ENCODE peak calls at places on chromosomes 1 and 21, in eight cellular contexts. C is left ventricle myocardium inferior, N is RWPE1, J is body of pancreas, R is heart right ventricle, Y is suprapubic skin, U is lower lobe of right lung, F is Panc1. D is an unnamed sample.

GRCh38 chr21:39867198-39867650 is at the start of gene PCP4:
- DNase-seq in C (no peak), N (peak), J (peak), R (no peak), Y (no peak), U (peak), F (no peak), D (no peak)

GRCh38 chr1:168218647-168219046 is 7.2 kb upstream of the SFT2D2 start:
- DNase-seq in C (no peak), N (no peak), J (no peak), R (no peak), Y (no peak), U (no peak), F (no peak), D (no peak)

GRCh38 chr1:47527653-47528272 is 89.9 kb downstream of the FOXD2 start:
- DNase-seq in C (no peak), N (peak), J (peak), R (no peak), Y (no peak), U (no peak), F (no peak), D (no peak)

GRCh38 chr1:172394167-172394751 is 26.2 kb upstream of the C1orf105 start:
- DNase-seq in C (no peak), N (no peak), J (no peak), R (no peak), Y (no peak), U (no peak), F (no peak), D (no peak)

GRCh38 chr1:41377397-41377796 is 16.2 kb downstream of the FOXO6 start:
- DNase-seq in C (no peak), N (no peak), J (no peak), R (no peak), Y (no peak), U (no peak), F (no peak), D (no peak)

GRCh38 chr1:197178998-197179397 is 32.5 kb upstream of the ASPM start:
- DNase-seq in C (no peak), N (no peak), J (no peak), R (no peak), Y (no peak), U (no peak), F (no peak), D (no peak)

GRCh38 chr1:154157520-154158306 is 2.8 kb upstream of the NUP210L start:
- DNase-seq in C (no peak), N (no peak), J (no peak), R (no peak), Y (no peak), U (no peak), F (no peak), D (no peak)

GRCh38 chr21:14722841-14723483 is 176.8 kb upstream of the SAMSN1 start:
- DNase-seq in C (no peak), N (no peak), J (no peak), R (no peak), Y (no peak), U (no peak), F (no peak), D (no peak)

GRCh38 chr21:32474179-32475059 is 61.9 kb downstream of the EVA1C start:
- DNase-seq in C (no peak), N (no peak), J (no peak), R (no peak), Y (peak), U (no peak), F (no peak), D (no peak)

GRCh38 chr1:232655041-232655745 is 25.3 kb upstream of the SIPA1L2 start:
- DNase-seq in C (no peak), N (no peak), J (no peak), R (no peak), Y (no peak), U (no peak), F (no peak), D (no peak)

GRCh38 chr1:117067528-117068370 is 7.6 kb downstream of the TTF2 start:
- DNase-seq in C (peak), N (peak), J (peak), R (no peak), Y (no peak), U (no peak), F (no peak), D (no peak)

GRCh38 chr1:30727013-30727684 is 3.8 kb upstream of the MATN1 start:
- DNase-seq in C (no peak), N (no peak), J (no peak), R (no peak), Y (no peak), U (no peak), F (no peak), D (no peak)

GRCh38 chr1:101567582-101568189 is 330.9 kb downstream of the S1PR1 start:
- DNase-seq in C (peak), N (peak), J (peak), R (peak), Y (no peak), U (peak), F (peak), D (no peak)

GRCh38 chr1:211118407-211119102 is 15.4 kb downstream of the KCNH1 start:
- DNase-seq in C (no peak), N (no peak), J (no peak), R (no peak), Y (no peak), U (no peak), F (no peak), D (no peak)

GRCh38 chr21:25560151-25560783 is 47.0 kb downstream of the MRPL39 start:
- DNase-seq in C (no peak), N (no peak), J (no peak), R (no peak), Y (no peak), U (peak), F (no peak), D (no peak)

GRCh38 chr1:202015677-202015952 is 5.2 kb downstream of the ELF3 start:
- DNase-seq in C (no peak), N (no peak), J (no peak), R (no peak), Y (no peak), U (no peak), F (no peak), D (no peak)

GRCh38 chr1:41901551-41901950 is 17.2 kb downstream of the HIVEP3 start:
- DNase-seq in C (no peak), N (no peak), J (no peak), R (no peak), Y (no peak), U (no peak), F (no peak), D (no peak)

GRCh38 chr1:11774753-11775152 is 12.8 kb downstream of the C1orf167 start:
- DNase-seq in C (no peak), N (no peak), J (no peak), R (no peak), Y (no peak), U (no peak), F (no peak), D (no peak)

GRCh38 chr1:170426596-170426995 is 105.4 kb upstream of the GORAB start:
- DNase-seq in C (no peak), N (no peak), J (no peak), R (no peak), Y (no peak), U (no peak), F (no peak), D (no peak)

GRCh38 chr1:24149854-24150227 is 6.9 kb upstream of the IL22RA1 start:
- DNase-seq in C (no peak), N (peak), J (no peak), R (no peak), Y (no peak), U (no peak), F (peak), D (no peak)

GRCh38 chr1:30427545-30427944 is 295.8 kb downstream of the MATN1 start:
- DNase-seq in C (no peak), N (no peak), J (no peak), R (no peak), Y (no peak), U (no peak), F (no peak), D (peak)

GRCh38 chr1:67137307-67137753 is 2.6 kb upstream of the C1orf141 start:
- DNase-seq in C (no peak), N (no peak), J (no peak), R (no peak), Y (no peak), U (no peak), F (no peak), D (no peak)

GRCh38 chr1:42793824-42794223 is 9.0 kb downstream of the TMEM269 start:
- DNase-seq in C (no peak), N (no peak), J (no peak), R (no peak), Y (no peak), U (no peak), F (no peak), D (no peak)

GRCh38 chr1:15018767-15019166 is 134.8 kb upstream of the TMEM51 start:
- DNase-seq in C (no peak), N (no peak), J (no peak), R (no peak), Y (no peak), U (no peak), F (no peak), D (no peak)

GRCh38 chr1:54706419-54706818 is 9.2 kb upstream of the TTC4 start:
- DNase-seq in C (no peak), N (no peak), J (no peak), R (no peak), Y (no peak), U (no peak), F (no peak), D (no peak)

GRCh38 chr21:45972716-45973474 is 8.7 kb upstream of the COL6A1 start:
- DNase-seq in C (peak), N (no peak), J (peak), R (peak), Y (peak), U (peak), F (no peak), D (peak)

GRCh38 chr1:229003233-229004031 is 267.5 kb upstream of the RAB4A start:
- DNase-seq in C (no peak), N (no peak), J (no peak), R (no peak), Y (no peak), U (no peak), F (no peak), D (no peak)

GRCh38 chr1:48616710-48617109 is 144.7 kb upstream of the SPATA6 start:
- DNase-seq in C (no peak), N (no peak), J (no peak), R (no peak), Y (no peak), U (no peak), F (no peak), D (no peak)

GRCh38 chr1:55015123-55015522 is 16.4 kb downstream of the BSND start:
- DNase-seq in C (no peak), N (no peak), J (no peak), R (no peak), Y (no peak), U (no peak), F (no peak), D (no peak)

DNA sequence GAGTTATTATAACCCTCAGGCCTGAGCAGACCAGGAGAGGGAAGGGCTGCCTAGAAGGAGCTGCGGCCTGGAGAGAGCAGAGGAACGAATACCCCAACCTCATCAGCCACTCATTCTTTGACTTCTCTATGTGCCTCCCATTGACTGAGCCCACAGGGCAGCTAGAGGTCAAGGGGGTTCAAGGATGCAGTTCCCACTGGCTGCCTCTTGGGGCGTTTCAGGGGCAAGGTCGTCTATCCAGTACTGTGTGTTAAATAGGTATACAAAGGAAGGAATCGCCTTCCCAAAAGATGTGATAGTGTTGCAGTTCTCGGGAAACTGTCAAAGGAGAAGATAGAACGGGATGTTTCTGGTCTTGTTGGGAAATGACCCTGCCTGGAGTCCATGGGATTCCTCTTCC is 250.6 kb downstream of the PRDM2 start:
- DNase-seq in C (no peak), N (no peak), J (no peak), R (no peak), Y (no peak), U (no peak), F (no peak), D (no peak)
- TF ChIP-seq CTCF in C (peak), N (no peak), J (no peak), R (peak), Y (no peak), U (peak), F (peak), D (no peak)

DNA sequence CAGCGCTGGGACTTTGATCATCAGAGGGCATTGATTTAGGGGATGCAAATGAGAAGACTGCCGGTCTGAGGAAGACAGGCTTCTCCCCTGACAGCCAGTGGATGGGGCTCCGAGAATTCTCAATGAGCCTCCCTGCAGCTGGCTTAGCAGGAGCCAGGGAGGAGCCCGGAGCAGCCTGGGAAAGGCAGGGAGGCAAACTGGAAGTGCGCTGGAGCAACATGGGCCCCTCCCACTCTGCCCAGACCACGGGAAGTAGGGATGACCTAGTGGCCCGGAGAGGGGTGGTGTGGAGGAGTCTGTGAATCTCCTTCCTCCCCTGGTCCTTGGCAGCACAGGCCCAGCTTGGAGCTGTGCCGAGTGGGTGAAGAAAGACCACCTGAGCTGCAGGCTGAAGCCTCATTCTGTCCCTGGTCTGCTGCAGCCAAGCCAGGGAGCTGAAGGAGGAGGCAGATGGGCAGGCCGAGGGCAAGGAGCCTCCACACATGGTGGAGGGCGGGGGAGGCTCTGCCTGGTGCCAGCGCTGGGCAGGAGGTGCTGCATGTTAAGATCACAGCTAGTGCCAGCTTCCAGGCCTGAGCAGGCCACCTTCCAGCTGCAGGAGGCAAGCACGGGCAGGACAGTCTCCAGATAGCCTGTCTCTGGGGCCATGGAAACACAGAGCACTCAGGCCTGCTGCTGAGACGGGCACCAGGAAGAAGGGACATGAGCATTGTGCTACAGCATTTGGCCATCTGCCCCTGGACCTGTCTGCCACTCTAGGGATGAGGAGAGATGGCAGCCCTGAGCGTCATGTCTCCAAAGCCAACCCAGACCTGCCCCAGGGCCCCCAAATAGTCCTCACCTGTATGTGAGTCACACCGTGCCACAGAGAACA is 12.2 kb upstream of the CLSTN1 start:
- DNase-seq in C (peak), N (peak), J (no peak), R (no peak), Y (no peak), U (no peak), F (no peak), D (no peak)
- H3K27ac ChIP-seq in C (no peak), N (peak), J (no peak), R (peak), Y (peak), U (no peak), F (no peak), D (no peak)

GRCh38 chr1:2430592-2430973 is 18.2 kb upstream of the PEX10 start:
- DNase-seq in C (no peak), N (no peak), J (no peak), R (no peak), Y (no peak), U (no peak), F (no peak), D (no peak)

GRCh38 chr1:2432519-2432918 is 20.2 kb upstream of the PEX10 start:
- DNase-seq in C (no peak), N (no peak), J (no peak), R (no peak), Y (no peak), U (no peak), F (no peak), D (no peak)

GRCh38 chr1:2429780-2430591 is 17.6 kb upstream of the PEX10 start:
- DNase-seq in C (no peak), N (no peak), J (no peak), R (no peak), Y (no peak), U (no peak), F (no peak), D (no peak)

GRCh38 chr1:2431503-2431902 is 19.1 kb upstream of the PEX10 start:
- DNase-seq in C (no peak), N (no peak), J (no peak), R (no peak), Y (no peak), U (no peak), F (no peak), D (no peak)

GRCh38 chr1:2431095-2431494 is 18.7 kb upstream of the PEX10 start:
- DNase-seq in C (no peak), N (peak), J (no peak), R (no peak), Y (no peak), U (no peak), F (no peak), D (no peak)
- TF ChIP-seq CTCF in C (no peak), N (no peak), J (no peak), R (no peak), Y (no peak), U (no peak), F (no peak), D (no peak)

DNA sequence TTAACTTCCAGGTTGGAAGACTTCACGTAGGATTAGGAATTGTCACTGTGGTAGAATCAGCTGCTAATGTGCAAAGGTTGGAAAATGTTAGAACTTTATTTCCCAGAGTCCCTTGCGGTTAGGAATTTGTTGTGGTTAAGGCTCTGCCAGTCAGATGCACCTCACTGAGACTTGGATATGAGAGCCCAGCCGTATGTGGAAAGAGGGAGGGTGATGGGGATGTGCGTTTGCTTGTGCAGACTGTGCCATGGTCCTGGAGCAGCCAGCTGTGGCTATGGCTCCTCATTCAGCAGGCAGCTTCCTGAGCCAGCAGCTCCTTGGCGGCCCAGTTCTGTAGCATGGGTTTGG is 12.5 kb downstream of the S100A10 start:
- DNase-seq in C (no peak), N (no peak), J (no peak), R (no peak), Y (no peak), U (no peak), F (no peak), D (no peak)
- H3K27ac ChIP-seq in C (peak), N (peak), J (no peak), R (no peak), Y (no peak), U (no peak), F (peak), D (no peak)

DNA sequence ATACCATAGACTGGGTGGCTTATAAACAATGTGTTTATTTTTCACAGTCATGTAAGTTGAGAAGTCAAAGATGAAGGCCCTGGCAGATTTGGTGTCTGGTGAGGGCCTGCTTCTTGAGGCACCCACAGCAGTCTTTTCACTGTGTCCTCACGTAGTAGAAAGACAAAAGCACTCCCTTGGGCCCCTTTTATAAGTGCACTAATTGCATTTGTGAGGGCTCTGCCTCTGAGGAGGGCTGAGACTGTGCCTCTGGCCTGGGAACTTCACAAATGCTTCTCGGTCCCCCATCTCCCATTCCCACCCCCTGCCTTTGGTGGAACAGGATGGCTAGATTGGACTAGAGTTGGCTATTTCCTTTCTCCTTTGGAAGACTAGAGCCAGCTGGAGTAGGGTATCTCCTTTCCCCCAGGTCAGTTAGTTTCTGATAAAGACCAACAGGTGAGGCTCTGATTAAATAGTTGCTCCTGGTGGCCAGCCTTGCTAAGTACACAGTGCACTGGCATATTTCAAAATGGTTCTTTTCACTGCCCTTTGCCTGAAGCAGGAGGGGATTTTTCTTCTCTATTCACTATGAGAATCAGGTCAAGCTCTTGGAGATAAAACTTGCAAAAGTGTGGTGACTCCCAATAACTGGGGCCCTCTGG is 82.9 kb downstream of the PLPPR4 start:
- DNase-seq in C (no peak), N (no peak), J (no peak), R (no peak), Y (no peak), U (no peak), F (no peak), D (no peak)
- TF ChIP-seq CTCF in C (no peak), N (no peak), J (no peak), R (no peak), Y (no peak), U (no peak), F (no peak), D (no peak)

GRCh38 chr1:236948381-236948780 is 55.9 kb downstream of the MT1HL1 start:
- DNase-seq in C (no peak), N (no peak), J (no peak), R (no peak), Y (no peak), U (no peak), F (no peak), D (no peak)

GRCh38 chr1:236947794-236948193 is 56.4 kb downstream of the MT1HL1 start:
- DNase-seq in C (no peak), N (no peak), J (no peak), R (no peak), Y (no peak), U (no peak), F (no peak), D (no peak)

GRCh38 chr1:236944556-236944955 is 59.7 kb downstream of the MT1HL1 start:
- DNase-seq in C (no peak), N (no peak), J (no peak), R (no peak), Y (no peak), U (no peak), F (no peak), D (no peak)

GRCh38 chr1:236942431-236942830 is 61.8 kb downstream of the MT1HL1 start:
- DNase-seq in C (no peak), N (no peak), J (no peak), R (no peak), Y (no peak), U (no peak), F (no peak), D (no peak)

GRCh38 chr1:236945002-236945401 is 59.2 kb downstream of the MT1HL1 start:
- DNase-seq in C (no peak), N (no peak), J (no peak), R (no peak), Y (no peak), U (no peak), F (no peak), D (no peak)
- H3K27ac ChIP-seq in C (no peak), N (no peak), J (no peak), R (no peak), Y (no peak), U (no peak), F (no peak), D (no peak)

DNA sequence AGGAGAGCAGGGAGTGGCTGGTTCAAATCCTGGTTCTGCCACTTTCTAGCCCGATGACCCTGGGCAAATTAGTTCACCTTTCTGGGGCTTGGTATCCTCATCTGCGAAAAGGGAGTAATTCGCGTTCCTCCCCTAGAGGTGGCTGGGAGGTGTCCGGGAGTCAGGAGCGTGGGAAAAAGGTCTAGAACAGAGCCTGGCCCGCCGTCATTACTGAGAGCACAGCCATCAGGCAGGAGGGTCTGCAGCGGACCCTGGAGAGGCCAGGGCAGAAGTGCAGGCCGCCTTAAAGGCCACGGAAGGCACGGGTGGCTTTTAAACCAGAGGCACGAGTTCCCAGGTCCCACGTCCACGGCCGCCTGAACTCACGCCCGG is 886 bp downstream of the PANK4 start:
- DNase-seq in C (no peak), N (no peak), J (peak), R (no peak), Y (no peak), U (no peak), F (no peak), D (no peak)
- TF ChIP-seq CTCF in C (no peak), N (no peak), J (no peak), R (no peak), Y (no peak), U (no peak), F (no peak), D (no peak)

GRCh38 chr1:78911956-78912880 is 94.3 kb downstream of the ADGRL4 start:
- DNase-seq in C (no peak), N (no peak), J (no peak), R (no peak), Y (no peak), U (no peak), F (no peak), D (no peak)
- H3K27ac ChIP-seq in C (no peak), N (no peak), J (no peak), R (no peak), Y (no peak), U (no peak), F (no peak), D (no peak)

D was measured in coronary artery.